ENCODE peak calls at places on chromosome 17, in five cellular contexts. One of them, this sample, is unnamed. For H3K4me1, the result is how much of the 10 kb centered on the place peaks cover.

GRCh38 chr17:32794533-32795246 is 82.2 kb downstream of the MYO1D start:
- DNase-seq in PC-9: no peak
- DNase-seq in heart right ventricle: no peak
- DNase-seq in SJSA1: no peak
- DNase-seq in heart left ventricle: no peak
- DNase-seq in this sample: no peak

GRCh38 chr17:77449908-77450741 is 309.4 kb downstream of the SEC14L1 start:
- DNase-seq in PC-9: no peak
- DNase-seq in heart right ventricle: peak
- DNase-seq in SJSA1: no peak
- DNase-seq in heart left ventricle: peak
- DNase-seq in this sample: peak

GRCh38 chr17:69733171-69734014 is 318.9 kb downstream of the MAP2K6 start:
- DNase-seq in PC-9: peak
- DNase-seq in heart right ventricle: peak
- DNase-seq in SJSA1: peak
- DNase-seq in heart left ventricle: peak
- DNase-seq in this sample: peak

GRCh38 chr17:59872351-59872750 is 20.4 kb downstream of the TUBD1 start:
- DNase-seq in PC-9: no peak
- DNase-seq in heart right ventricle: no peak
- DNase-seq in SJSA1: no peak
- DNase-seq in heart left ventricle: no peak
- DNase-seq in this sample: no peak

GRCh38 chr17:42194133-42194899 is at the start of gene GHDC:
- DNase-seq in PC-9: peak
- DNase-seq in heart right ventricle: peak
- DNase-seq in SJSA1: peak
- DNase-seq in heart left ventricle: peak
- DNase-seq in this sample: peak

GRCh38 chr17:142102-142661 is 4.8 kb downstream of the SCGB1C2 start:
- DNase-seq in PC-9: no peak
- DNase-seq in heart right ventricle: no peak
- DNase-seq in SJSA1: peak
- DNase-seq in heart left ventricle: no peak
- DNase-seq in this sample: peak

GRCh38 chr17:43723697-43724359 is 34.8 kb downstream of the SOST start:
- DNase-seq in PC-9: peak
- DNase-seq in heart right ventricle: peak
- DNase-seq in SJSA1: peak
- DNase-seq in heart left ventricle: no peak
- DNase-seq in this sample: no peak

GRCh38 chr17:45973099-45973838 is 25.8 kb upstream of the STH start:
- DNase-seq in PC-9: no peak
- DNase-seq in heart right ventricle: peak
- DNase-seq in SJSA1: no peak
- DNase-seq in heart left ventricle: peak
- DNase-seq in this sample: peak

GRCh38 chr17:78016852-78017251 is 58.3 kb downstream of the TNRC6C start:
- DNase-seq in PC-9: no peak
- DNase-seq in heart right ventricle: no peak
- DNase-seq in SJSA1: no peak
- DNase-seq in heart left ventricle: no peak
- DNase-seq in this sample: no peak

GRCh38 chr17:37608369-37609169 is 649 bp downstream of the SYNRG start:
- DNase-seq in PC-9: no peak
- DNase-seq in heart right ventricle: no peak
- DNase-seq in SJSA1: peak
- DNase-seq in heart left ventricle: no peak
- DNase-seq in this sample: peak

GRCh38 chr17:70225272-70225671 is 55.9 kb downstream of the KCNJ2 start:
- DNase-seq in PC-9: no peak
- DNase-seq in heart right ventricle: no peak
- DNase-seq in SJSA1: no peak
- DNase-seq in heart left ventricle: no peak
- DNase-seq in this sample: peak

GRCh38 chr17:4945176-4945943 is 3.0 kb downstream of the PFN1 start:
- DNase-seq in PC-9: peak
- DNase-seq in heart right ventricle: peak
- DNase-seq in SJSA1: peak
- DNase-seq in heart left ventricle: peak
- DNase-seq in this sample: peak

GRCh38 chr17:65078441-65079160 is 22.1 kb upstream of the GNA13 start:
- DNase-seq in PC-9: no peak
- DNase-seq in heart right ventricle: no peak
- DNase-seq in SJSA1: peak
- DNase-seq in heart left ventricle: no peak
- DNase-seq in this sample: no peak

GRCh38 chr17:62090868-62091267 is 25.8 kb upstream of the MED13 start:
- DNase-seq in PC-9: no peak
- DNase-seq in heart right ventricle: no peak
- DNase-seq in SJSA1: no peak
- DNase-seq in heart left ventricle: no peak
- DNase-seq in this sample: no peak

GRCh38 chr17:49748791-49749190 is 15.1 kb downstream of the FAM117A start:
- DNase-seq in PC-9: no peak
- DNase-seq in heart right ventricle: no peak
- DNase-seq in SJSA1: no peak
- DNase-seq in heart left ventricle: no peak
- DNase-seq in this sample: no peak

GRCh38 chr17:45834471-45835396 is 9.9 kb upstream of the SPPL2C start:
- DNase-seq in PC-9: peak
- DNase-seq in heart right ventricle: no peak
- DNase-seq in SJSA1: no peak
- DNase-seq in heart left ventricle: no peak
- DNase-seq in this sample: no peak

GRCh38 chr17:59851431-59852375 is 41.0 kb downstream of the TUBD1 start:
- DNase-seq in PC-9: no peak
- DNase-seq in heart right ventricle: no peak
- DNase-seq in SJSA1: peak
- DNase-seq in heart left ventricle: no peak
- DNase-seq in this sample: peak

GRCh38 chr17:32253117-32253611 is 12.5 kb upstream of the RHBDL3 start:
- DNase-seq in PC-9: peak
- DNase-seq in heart right ventricle: peak
- DNase-seq in SJSA1: peak
- DNase-seq in heart left ventricle: peak
- DNase-seq in this sample: peak

GRCh38 chr17:66690166-66690565 is 144.8 kb upstream of the CACNG5 start:
- DNase-seq in PC-9: no peak
- DNase-seq in heart right ventricle: no peak
- DNase-seq in SJSA1: peak
- DNase-seq in heart left ventricle: no peak
- DNase-seq in this sample: no peak

GRCh38 chr17:60601443-60602384 is 1.7 kb downstream of the PPM1D start:
- DNase-seq in PC-9: peak
- DNase-seq in heart right ventricle: no peak
- DNase-seq in SJSA1: peak
- DNase-seq in heart left ventricle: peak
- DNase-seq in this sample: peak

GRCh38 chr17:38673714-38674012 is 1.1 kb downstream of the EPOP start:
- DNase-seq in PC-9: no peak
- DNase-seq in heart right ventricle: no peak
- DNase-seq in SJSA1: no peak
- DNase-seq in heart left ventricle: no peak
- DNase-seq in this sample: no peak

GRCh38 chr17:64964796-64965195 is 45.5 kb upstream of the LRRC37A3 start:
- DNase-seq in PC-9: no peak
- DNase-seq in heart right ventricle: no peak
- DNase-seq in SJSA1: no peak
- DNase-seq in heart left ventricle: no peak
- DNase-seq in this sample: no peak

GRCh38 chr17:75845058-75845711 is 981 bp upstream of the UNC13D start:
- DNase-seq in PC-9: peak
- DNase-seq in heart right ventricle: peak
- DNase-seq in SJSA1: peak
- DNase-seq in heart left ventricle: peak
- DNase-seq in this sample: peak

GRCh38 chr17:76940738-76941350 is 72.6 kb downstream of the MGAT5B start:
- DNase-seq in PC-9: no peak
- DNase-seq in heart right ventricle: no peak
- DNase-seq in SJSA1: no peak
- DNase-seq in heart left ventricle: no peak
- DNase-seq in this sample: no peak

GRCh38 chr17:48623583-48623982 is 2.6 kb downstream of the HOXB9 start:
- DNase-seq in PC-9: no peak
- DNase-seq in heart right ventricle: no peak
- DNase-seq in SJSA1: no peak
- DNase-seq in heart left ventricle: no peak
- DNase-seq in this sample: no peak

GRCh38 chr17:46813920-46814319 is 4.6 kb downstream of the WNT3 start:
- DNase-seq in PC-9: no peak
- DNase-seq in heart right ventricle: no peak
- DNase-seq in SJSA1: no peak
- DNase-seq in heart left ventricle: no peak
- DNase-seq in this sample: no peak

GRCh38 chr17:65588194-65588808 is 26.9 kb upstream of the AXIN2 start:
- DNase-seq in PC-9: peak
- DNase-seq in heart right ventricle: peak
- DNase-seq in SJSA1: no peak
- DNase-seq in heart left ventricle: peak
- DNase-seq in this sample: peak

GRCh38 chr17:53406907-53407306 is 415.8 kb upstream of the KIF2B start:
- DNase-seq in PC-9: no peak
- DNase-seq in heart right ventricle: no peak
- DNase-seq in SJSA1: no peak
- DNase-seq in heart left ventricle: no peak
- DNase-seq in this sample: no peak

GRCh38 chr17:7644768-7645167 is 6.0 kb upstream of the ATP1B2 start:
- DNase-seq in PC-9: no peak
- DNase-seq in heart right ventricle: no peak
- DNase-seq in SJSA1: no peak
- DNase-seq in heart left ventricle: no peak
- DNase-seq in this sample: no peak

GRCh38 chr17:61568219-61569072 is 22.6 kb downstream of the NACA2 start:
- DNase-seq in PC-9: peak
- DNase-seq in heart right ventricle: no peak
- DNase-seq in SJSA1: no peak
- DNase-seq in heart left ventricle: no peak
- DNase-seq in this sample: no peak

DNA sequence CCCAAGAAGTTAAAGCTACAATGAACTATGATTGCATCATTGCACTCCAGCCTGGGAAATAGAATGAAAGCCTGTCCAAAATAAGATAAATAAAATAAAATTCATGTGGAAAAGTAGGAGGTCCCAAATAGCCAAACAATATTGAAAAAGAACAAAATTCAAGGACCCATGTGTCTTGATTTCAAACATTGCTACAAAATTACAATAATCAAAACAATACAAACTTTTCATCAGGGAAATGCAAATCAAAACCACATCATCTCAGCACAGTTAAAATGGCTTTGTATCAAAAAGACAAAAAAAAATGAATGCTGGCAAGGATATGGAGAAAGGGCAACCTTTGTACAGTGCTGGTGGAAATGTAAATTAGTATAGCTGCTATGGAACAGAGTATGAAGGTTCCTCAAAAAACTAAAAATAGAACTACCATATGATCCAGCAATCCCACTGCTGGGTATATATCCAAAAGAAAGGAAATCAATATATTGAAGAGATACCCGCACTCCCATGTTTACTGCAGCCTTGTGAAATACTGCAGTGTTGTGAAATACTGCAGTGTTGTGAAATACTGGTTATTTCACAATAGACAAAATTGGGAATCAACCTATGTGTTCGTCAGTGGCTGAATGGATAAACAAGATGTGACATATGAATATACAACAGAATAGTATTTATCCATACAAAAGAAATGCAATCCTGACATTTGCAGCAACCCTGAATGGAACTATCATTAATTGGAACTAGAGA is 24.5 kb upstream of the ZNF287 start:
- DNase-seq in PC-9: no peak
- DNase-seq in heart right ventricle: no peak
- DNase-seq in SJSA1: no peak
- DNase-seq in heart left ventricle: no peak
- DNase-seq in this sample: no peak
- H3K4me1 ChIP-seq in PC-9: under half
- H3K4me1 ChIP-seq in heart right ventricle: under half
- H3K4me1 ChIP-seq in SJSA1: under half
- H3K4me1 ChIP-seq in heart left ventricle: under half
- H3K4me1 ChIP-seq in this sample: under half

GRCh38 chr17:57067162-57067561 is 17.9 kb upstream of the AKAP1 start:
- DNase-seq in PC-9: no peak
- DNase-seq in heart right ventricle: no peak
- DNase-seq in SJSA1: no peak
- DNase-seq in heart left ventricle: no peak
- DNase-seq in this sample: no peak
- H3K27ac ChIP-seq in PC-9: no peak
- H3K27ac ChIP-seq in heart right ventricle: no peak
- H3K27ac ChIP-seq in SJSA1: no peak
- H3K27ac ChIP-seq in heart left ventricle: no peak
- H3K27ac ChIP-seq in this sample: no peak

GRCh38 chr17:11742891-11743290 is 144.6 kb downstream of the DNAH9 start:
- DNase-seq in PC-9: no peak
- DNase-seq in heart right ventricle: no peak
- DNase-seq in SJSA1: no peak
- DNase-seq in heart left ventricle: no peak
- DNase-seq in this sample: no peak

GRCh38 chr17:11739848-11740247 is 141.6 kb downstream of the DNAH9 start:
- DNase-seq in PC-9: no peak
- DNase-seq in heart right ventricle: no peak
- DNase-seq in SJSA1: no peak
- DNase-seq in heart left ventricle: no peak
- DNase-seq in this sample: no peak

GRCh38 chr17:11747441-11747840 is 149.2 kb downstream of the DNAH9 start:
- DNase-seq in PC-9: no peak
- DNase-seq in heart right ventricle: no peak
- DNase-seq in SJSA1: no peak
- DNase-seq in heart left ventricle: no peak
- DNase-seq in this sample: no peak

GRCh38 chr17:11744696-11745095 is 146.4 kb downstream of the DNAH9 start:
- DNase-seq in PC-9: no peak
- DNase-seq in heart right ventricle: no peak
- DNase-seq in SJSA1: peak
- DNase-seq in heart left ventricle: no peak
- DNase-seq in this sample: no peak
- H3K4me1 ChIP-seq in PC-9: under half
- H3K4me1 ChIP-seq in heart right ventricle: under half
- H3K4me1 ChIP-seq in SJSA1: under half
- H3K4me1 ChIP-seq in heart left ventricle: under half
- H3K4me1 ChIP-seq in this sample: under half

GRCh38 chr17:31112001-31112661 is 17.4 kb downstream of the NF1 start:
- DNase-seq in PC-9: no peak
- DNase-seq in heart right ventricle: no peak
- DNase-seq in SJSA1: no peak
- DNase-seq in heart left ventricle: no peak
- DNase-seq in this sample: no peak

GRCh38 chr17:31116167-31116566 is 21.4 kb downstream of the NF1 start:
- DNase-seq in PC-9: no peak
- DNase-seq in heart right ventricle: no peak
- DNase-seq in SJSA1: no peak
- DNase-seq in heart left ventricle: no peak
- DNase-seq in this sample: no peak

GRCh38 chr17:31111183-31111582 is 16.4 kb downstream of the NF1 start:
- DNase-seq in PC-9: no peak
- DNase-seq in heart right ventricle: no peak
- DNase-seq in SJSA1: no peak
- DNase-seq in heart left ventricle: no peak
- DNase-seq in this sample: no peak

GRCh38 chr17:31115168-31115567 is 20.4 kb downstream of the NF1 start:
- DNase-seq in PC-9: no peak
- DNase-seq in heart right ventricle: no peak
- DNase-seq in SJSA1: no peak
- DNase-seq in heart left ventricle: no peak
- DNase-seq in this sample: no peak

GRCh38 chr17:31113939-31114338 is 19.2 kb downstream of the NF1 start:
- DNase-seq in PC-9: no peak
- DNase-seq in heart right ventricle: no peak
- DNase-seq in SJSA1: no peak
- DNase-seq in heart left ventricle: no peak
- DNase-seq in this sample: no peak
- H3K27ac ChIP-seq in PC-9: no peak
- H3K27ac ChIP-seq in heart right ventricle: no peak
- H3K27ac ChIP-seq in SJSA1: no peak
- H3K27ac ChIP-seq in heart left ventricle: no peak
- H3K27ac ChIP-seq in this sample: no peak